ENCODE peak calls at places on chromosomes 16 and 17, in eight cellular contexts. X is sciatic nerve; F is heart right ventricle; V is HL-60; J is central memory CD4-positive, alpha-beta T cell; D is Caki2; H is omental fat pad; W is germinal center. C is an unnamed sample.

GRCh38 chr16:77657016-77657415 is 65.3 kb upstream of the NUDT7 start:
- DNase-seq in X (no peak), F (no peak), V (no peak), J (no peak), D (peak), H (no peak), W (no peak), C (no peak)

GRCh38 chr17:80067393-80067986 is 31.0 kb downstream of the CCDC40 start:
- DNase-seq in X (no peak), F (no peak), V (no peak), J (no peak), D (no peak), H (no peak), W (no peak), C (no peak)

GRCh38 chr17:64399767-64400156 is 9.1 kb upstream of the PECAM1 start:
- DNase-seq in X (no peak), F (no peak), V (no peak), J (no peak), D (no peak), H (no peak), W (no peak), C (no peak)

GRCh38 chr17:11122908-11123307 is 118.1 kb upstream of the SHISA6 start:
- DNase-seq in X (no peak), F (peak), V (no peak), J (no peak), D (no peak), H (no peak), W (no peak), C (no peak)

GRCh38 chr17:32445976-32446375 is 1.7 kb downstream of the PSMD11 start:
- DNase-seq in X (no peak), F (no peak), V (no peak), J (no peak), D (peak), H (no peak), W (no peak), C (no peak)

GRCh38 chr17:34384822-34385605 is 22.0 kb upstream of the CCL1 start:
- DNase-seq in X (no peak), F (no peak), V (no peak), J (no peak), D (no peak), H (no peak), W (no peak), C (no peak)

GRCh38 chr16:88381820-88382451 is 823 bp upstream of the ZNF469 start:
- DNase-seq in X (peak), F (no peak), V (no peak), J (no peak), D (no peak), H (no peak), W (no peak), C (no peak)

GRCh38 chr17:9432121-9432866 is 143.3 kb downstream of the STX8 start:
- DNase-seq in X (no peak), F (no peak), V (no peak), J (no peak), D (no peak), H (no peak), W (no peak), C (no peak)

GRCh38 chr16:72099377-72099818 is 5.8 kb downstream of the DHX38 start:
- DNase-seq in X (no peak), F (peak), V (peak), J (peak), D (peak), H (no peak), W (peak), C (peak)

GRCh38 chr17:46771601-46772012 is 46.9 kb downstream of the WNT3 start:
- DNase-seq in X (no peak), F (no peak), V (no peak), J (no peak), D (no peak), H (no peak), W (peak), C (peak)

GRCh38 chr17:1648582-1649115 is 1.0 kb downstream of the RILP start:
- DNase-seq in X (peak), F (peak), V (peak), J (peak), D (peak), H (peak), W (peak), C (peak)

GRCh38 chr17:40607641-40608040 is 40.0 kb downstream of the SMARCE1 start:
- DNase-seq in X (no peak), F (no peak), V (no peak), J (peak), D (no peak), H (no peak), W (no peak), C (no peak)

GRCh38 chr16:69852815-69853214 is 90.7 kb downstream of the WWP2 start:
- DNase-seq in X (no peak), F (no peak), V (no peak), J (no peak), D (no peak), H (no peak), W (no peak), C (no peak)

GRCh38 chr16:78444-79145 is 570 bp downstream of the MPG start:
- DNase-seq in X (no peak), F (no peak), V (no peak), J (no peak), D (no peak), H (no peak), W (peak), C (no peak)

GRCh38 chr16:85699628-85700027 is 10.9 kb upstream of the GINS2 start:
- DNase-seq in X (no peak), F (no peak), V (no peak), J (no peak), D (peak), H (no peak), W (no peak), C (no peak)

GRCh38 chr17:53004902-53005301 is 817.8 kb upstream of the KIF2B start:
- DNase-seq in X (no peak), F (no peak), V (no peak), J (no peak), D (no peak), H (no peak), W (no peak), C (no peak)

GRCh38 chr16:87853411-87854052 is 15.8 kb downstream of the SLC7A5 start:
- DNase-seq in X (peak), F (peak), V (peak), J (peak), D (peak), H (peak), W (peak), C (peak)

GRCh38 chr16:4353675-4354074 is 2.6 kb upstream of the PAM16 start:
- DNase-seq in X (no peak), F (no peak), V (no peak), J (no peak), D (no peak), H (no peak), W (no peak), C (no peak)

GRCh38 chr17:55062921-55063320 is 94.4 kb downstream of the STXBP4 start:
- DNase-seq in X (no peak), F (no peak), V (no peak), J (no peak), D (no peak), H (no peak), W (no peak), C (no peak)

GRCh38 chr17:27345141-27345904 is 51.4 kb downstream of the WSB1 start:
- DNase-seq in X (no peak), F (no peak), V (no peak), J (no peak), D (no peak), H (no peak), W (no peak), C (no peak)

GRCh38 chr17:1552911-1553310 is 9.7 kb downstream of the PITPNA start:
- DNase-seq in X (no peak), F (no peak), V (no peak), J (no peak), D (no peak), H (no peak), W (no peak), C (no peak)

GRCh38 chr16:60755907-60756306 is 1280.3 kb downstream of the CDH8 start:
- DNase-seq in X (no peak), F (no peak), V (no peak), J (no peak), D (no peak), H (no peak), W (no peak), C (no peak)

GRCh38 chr16:21167360-21167759 is 8.9 kb downstream of the LDAF1 start:
- DNase-seq in X (no peak), F (no peak), V (no peak), J (no peak), D (peak), H (no peak), W (no peak), C (no peak)

GRCh38 chr16:54283735-54284318 is 2.8 kb downstream of the IRX3 start:
- DNase-seq in X (peak), F (no peak), V (no peak), J (no peak), D (peak), H (no peak), W (no peak), C (no peak)

GRCh38 chr17:75828741-75829140 is 15.5 kb downstream of the UNC13D start:
- DNase-seq in X (no peak), F (no peak), V (no peak), J (no peak), D (no peak), H (no peak), W (no peak), C (no peak)

GRCh38 chr17:15973834-15974233 is 25.7 kb downstream of the ZSWIM7 start:
- DNase-seq in X (no peak), F (no peak), V (no peak), J (no peak), D (no peak), H (no peak), W (no peak), C (no peak)

GRCh38 chr16:73337371-73337770 is 289.4 kb upstream of the ZFHX3 start:
- DNase-seq in X (no peak), F (no peak), V (no peak), J (no peak), D (peak), H (no peak), W (no peak), C (no peak)

GRCh38 chr17:78644971-78645370 is 67.8 kb upstream of the DNAH17 start:
- DNase-seq in X (peak), F (no peak), V (no peak), J (no peak), D (no peak), H (no peak), W (no peak), C (no peak)

GRCh38 chr17:41360291-41360995 is 9.2 kb downstream of the KRT33B start:
- DNase-seq in X (no peak), F (no peak), V (no peak), J (no peak), D (peak), H (no peak), W (no peak), C (no peak)

GRCh38 chr17:10114931-10115535 is 83.4 kb downstream of the GAS7 start:
- DNase-seq in X (peak), F (peak), V (peak), J (peak), D (peak), H (peak), W (peak), C (peak)

GRCh38 chr16:19833581-19833980 is 51.1 kb downstream of the GPRC5B start:
- DNase-seq in X (no peak), F (no peak), V (no peak), J (no peak), D (no peak), H (no peak), W (no peak), C (no peak)

GRCh38 chr17:80034977-80035686 is 540 bp downstream of the TBC1D16 start:
- DNase-seq in X (no peak), F (peak), V (no peak), J (peak), D (peak), H (no peak), W (peak), C (peak)

GRCh38 chr17:7186241-7186640 is 7.1 kb upstream of the ASGR1 start:
- DNase-seq in X (no peak), F (no peak), V (no peak), J (no peak), D (no peak), H (no peak), W (no peak), C (no peak)

GRCh38 chr17:46003907-46004748 is 5.1 kb downstream of the STH start:
- DNase-seq in X (no peak), F (peak), V (no peak), J (no peak), D (no peak), H (no peak), W (no peak), C (no peak)